ENCODE peak calls at places on chromosome 18, in four cellular contexts. One of them, this sample, is unnamed.

GRCh38 chr18:54086046-54086802 is 138.2 kb downstream of the MBD2 start:
- DNase-seq in PC-3: no peak
- DNase-seq in MM.1S: peak
- DNase-seq in GM23248: no peak
- DNase-seq in this sample: no peak

GRCh38 chr18:11972371-11973174 is 8.7 kb upstream of the IMPA2 start:
- DNase-seq in PC-3: no peak
- DNase-seq in MM.1S: no peak
- DNase-seq in GM23248: no peak
- DNase-seq in this sample: no peak

GRCh38 chr18:75128051-75128605 is 80.8 kb downstream of the PTGR3 start:
- DNase-seq in PC-3: no peak
- DNase-seq in MM.1S: no peak
- DNase-seq in GM23248: no peak
- DNase-seq in this sample: no peak

GRCh38 chr18:23924813-23925212 is 89.7 kb upstream of the TTC39C start:
- DNase-seq in PC-3: peak
- DNase-seq in MM.1S: no peak
- DNase-seq in GM23248: peak
- DNase-seq in this sample: no peak

GRCh38 chr18:41849632-41850031 is 105.4 kb upstream of the PIK3C3 start:
- DNase-seq in PC-3: no peak
- DNase-seq in MM.1S: no peak
- DNase-seq in GM23248: no peak
- DNase-seq in this sample: no peak

GRCh38 chr18:49561377-49562193 is at the start of gene LIPG:
- DNase-seq in PC-3: peak
- DNase-seq in MM.1S: peak
- DNase-seq in GM23248: peak
- DNase-seq in this sample: peak

GRCh38 chr18:55079067-55079466 is 119.8 kb upstream of the CCDC68 start:
- DNase-seq in PC-3: no peak
- DNase-seq in MM.1S: no peak
- DNase-seq in GM23248: no peak
- DNase-seq in this sample: no peak

GRCh38 chr18:49563130-49563540 is 1.3 kb downstream of the LIPG start:
- DNase-seq in PC-3: peak
- DNase-seq in MM.1S: no peak
- DNase-seq in GM23248: peak
- DNase-seq in this sample: no peak

GRCh38 chr18:49863769-49864615 is 50.7 kb upstream of the ACAA2 start:
- DNase-seq in PC-3: no peak
- DNase-seq in MM.1S: no peak
- DNase-seq in GM23248: no peak
- DNase-seq in this sample: no peak

GRCh38 chr18:68928762-68929675 is 131.1 kb downstream of the CCDC102B start:
- DNase-seq in PC-3: no peak
- DNase-seq in MM.1S: no peak
- DNase-seq in GM23248: no peak
- DNase-seq in this sample: no peak

GRCh38 chr18:51195602-51196115 is 1.8 kb downstream of the MEX3C start:
- DNase-seq in PC-3: peak
- DNase-seq in MM.1S: peak
- DNase-seq in GM23248: peak
- DNase-seq in this sample: peak

GRCh38 chr18:48191494-48191893 is 217.7 kb downstream of the ZBTB7C start:
- DNase-seq in PC-3: no peak
- DNase-seq in MM.1S: no peak
- DNase-seq in GM23248: no peak
- DNase-seq in this sample: no peak

GRCh38 chr18:67525328-67526110 is 9.0 kb upstream of the DSEL start:
- DNase-seq in PC-3: peak
- DNase-seq in MM.1S: no peak
- DNase-seq in GM23248: peak
- DNase-seq in this sample: peak

GRCh38 chr18:23903971-23904370 is 110.6 kb upstream of the TTC39C start:
- DNase-seq in PC-3: no peak
- DNase-seq in MM.1S: no peak
- DNase-seq in GM23248: no peak
- DNase-seq in this sample: no peak

GRCh38 chr18:58076052-58076451 is 32.0 kb downstream of the NEDD4L start:
- DNase-seq in PC-3: peak
- DNase-seq in MM.1S: no peak
- DNase-seq in GM23248: peak
- DNase-seq in this sample: no peak

GRCh38 chr18:48270929-48271328 is 138.3 kb downstream of the ZBTB7C start:
- DNase-seq in PC-3: peak
- DNase-seq in MM.1S: no peak
- DNase-seq in GM23248: no peak
- DNase-seq in this sample: no peak

GRCh38 chr18:340044-340443 is 72.2 kb upstream of the THOC1 start:
- DNase-seq in PC-3: no peak
- DNase-seq in MM.1S: no peak
- DNase-seq in GM23248: no peak
- DNase-seq in this sample: no peak

GRCh38 chr18:14085770-14086458 is 46.3 kb downstream of the ZNF519 start:
- DNase-seq in PC-3: no peak
- DNase-seq in MM.1S: no peak
- DNase-seq in GM23248: no peak
- DNase-seq in this sample: no peak

GRCh38 chr18:26526966-26527234 is 21.5 kb downstream of the KCTD1 start:
- DNase-seq in PC-3: no peak
- DNase-seq in MM.1S: no peak
- DNase-seq in GM23248: no peak
- DNase-seq in this sample: no peak

DNA sequence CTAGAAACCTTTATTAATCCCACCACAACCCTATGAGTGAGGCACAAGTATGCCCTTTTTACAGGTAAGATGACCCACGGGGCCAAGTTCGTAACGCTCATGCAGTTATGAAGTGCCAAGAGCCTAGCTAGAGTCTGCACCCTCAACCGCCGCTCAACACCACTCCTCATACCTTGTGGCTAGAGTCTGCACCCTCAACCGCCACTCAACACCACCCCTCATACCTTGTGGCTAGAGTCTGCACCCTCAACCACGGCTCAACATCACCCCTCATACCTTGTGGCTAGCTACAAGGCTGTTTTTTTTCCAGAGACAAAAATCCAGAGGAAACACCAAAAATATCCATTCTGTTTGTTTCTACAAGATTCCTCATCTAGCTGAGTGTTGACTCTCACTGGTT is 4.6 kb downstream of the TXNL4A start:
- DNase-seq in PC-3: no peak
- DNase-seq in MM.1S: no peak
- DNase-seq in GM23248: no peak
- DNase-seq in this sample: no peak
- TF ChIP-seq EZH2phosphoT487 in PC-3: no peak
- TF ChIP-seq EZH2phosphoT487 in MM.1S: no peak
- TF ChIP-seq EZH2phosphoT487 in GM23248: no peak
- TF ChIP-seq EZH2phosphoT487 in this sample: no peak

GRCh38 chr18:80108739-80109675 is at the start of gene ADNP2:
- DNase-seq in PC-3: peak
- DNase-seq in MM.1S: peak
- DNase-seq in GM23248: peak
- DNase-seq in this sample: peak
- H3K27ac ChIP-seq in PC-3: peak
- H3K27ac ChIP-seq in MM.1S: peak
- H3K27ac ChIP-seq in GM23248: peak
- H3K27ac ChIP-seq in this sample: peak

GRCh38 chr18:72867721-72868665 is at the start of gene NETO1:
- DNase-seq in PC-3: peak
- DNase-seq in MM.1S: no peak
- DNase-seq in GM23248: no peak
- DNase-seq in this sample: no peak
- TF ChIP-seq EZH2 in PC-3: no peak
- TF ChIP-seq EZH2 in MM.1S: no peak
- TF ChIP-seq EZH2 in GM23248: no peak
- TF ChIP-seq EZH2 in this sample: peak

DNA sequence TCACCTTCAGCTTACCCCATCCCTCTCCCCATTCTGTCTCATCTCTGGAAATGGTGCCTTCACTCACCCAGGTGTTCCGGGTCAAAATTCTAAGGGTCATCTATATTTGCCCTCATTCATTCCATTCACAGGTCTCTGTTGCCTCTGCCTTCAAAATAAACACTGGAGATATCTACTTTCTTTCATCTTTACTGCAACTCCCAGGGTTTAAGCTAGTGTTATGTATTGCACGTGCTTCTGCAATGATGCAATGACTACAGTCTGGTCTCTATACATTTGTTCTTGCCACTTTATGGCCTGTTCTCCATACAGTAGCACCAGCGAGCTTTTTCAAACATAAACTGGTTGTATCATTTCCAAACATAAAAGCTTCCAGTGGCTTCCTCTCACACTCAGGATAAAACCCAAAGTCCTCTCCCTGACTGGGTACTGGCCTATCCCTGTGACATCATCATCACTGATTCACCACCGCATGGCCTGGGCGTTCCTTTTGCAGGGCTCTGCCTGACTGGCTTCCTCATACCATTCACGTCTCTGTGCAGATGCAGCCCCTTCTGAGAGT is 14.3 kb downstream of the DSG2 start:
- DNase-seq in PC-3: peak
- DNase-seq in MM.1S: no peak
- DNase-seq in GM23248: peak
- DNase-seq in this sample: peak
- TF ChIP-seq EZH2phosphoT487 in PC-3: no peak
- TF ChIP-seq EZH2phosphoT487 in MM.1S: no peak
- TF ChIP-seq EZH2phosphoT487 in GM23248: no peak
- TF ChIP-seq EZH2phosphoT487 in this sample: no peak

GRCh38 chr18:3710712-3711269 is 260.8 kb downstream of the TGIF1 start:
- DNase-seq in PC-3: peak
- DNase-seq in MM.1S: no peak
- DNase-seq in GM23248: peak
- DNase-seq in this sample: peak
- H3K27ac ChIP-seq in PC-3: no peak
- H3K27ac ChIP-seq in MM.1S: no peak
- H3K27ac ChIP-seq in GM23248: no peak
- H3K27ac ChIP-seq in this sample: peak

GRCh38 chr18:59220784-59221765 is 1.1 kb downstream of the GRP start:
- DNase-seq in PC-3: no peak
- DNase-seq in MM.1S: no peak
- DNase-seq in GM23248: peak
- DNase-seq in this sample: no peak
- TF ChIP-seq EZH2 in PC-3: no peak
- TF ChIP-seq EZH2 in MM.1S: no peak
- TF ChIP-seq EZH2 in GM23248: no peak
- TF ChIP-seq EZH2 in this sample: peak

GRCh38 chr18:63819780-63820179 is 44.6 kb downstream of the SERPINB7 start:
- DNase-seq in PC-3: peak
- DNase-seq in MM.1S: no peak
- DNase-seq in GM23248: no peak
- DNase-seq in this sample: no peak

GRCh38 chr18:63824220-63824525 is 49.0 kb downstream of the SERPINB7 start:
- DNase-seq in PC-3: no peak
- DNase-seq in MM.1S: no peak
- DNase-seq in GM23248: no peak
- DNase-seq in this sample: no peak

GRCh38 chr18:63828120-63828519 is 52.9 kb downstream of the SERPINB7 start:
- DNase-seq in PC-3: no peak
- DNase-seq in MM.1S: no peak
- DNase-seq in GM23248: no peak
- DNase-seq in this sample: no peak

GRCh38 chr18:63820694-63821093 is 45.5 kb downstream of the SERPINB7 start:
- DNase-seq in PC-3: peak
- DNase-seq in MM.1S: no peak
- DNase-seq in GM23248: no peak
- DNase-seq in this sample: no peak

GRCh38 chr18:63823516-63824219 is 48.5 kb downstream of the SERPINB7 start:
- DNase-seq in PC-3: peak
- DNase-seq in MM.1S: no peak
- DNase-seq in GM23248: peak
- DNase-seq in this sample: no peak
- TF ChIP-seq EZH2phosphoT487 in PC-3: no peak
- TF ChIP-seq EZH2phosphoT487 in MM.1S: no peak
- TF ChIP-seq EZH2phosphoT487 in GM23248: no peak
- TF ChIP-seq EZH2phosphoT487 in this sample: no peak

GRCh38 chr18:8525692-8526091 is 83.5 kb upstream of the RAB12 start:
- DNase-seq in PC-3: no peak
- DNase-seq in MM.1S: no peak
- DNase-seq in GM23248: no peak
- DNase-seq in this sample: no peak
- H3K27ac ChIP-seq in PC-3: no peak
- H3K27ac ChIP-seq in MM.1S: no peak
- H3K27ac ChIP-seq in GM23248: no peak
- H3K27ac ChIP-seq in this sample: no peak